ENCODE peak calls at places on chromosomes 3 and 15, in nine cellular contexts. A, F, M, Y, I, Q, W, Z and N are unnamed samples.

GRCh38 chr3:140148824-140149390 is 213.9 kb downstream of the CLSTN2 start:
- DNase-seq in A (no peak), I (no peak), Y (no peak), F (no peak), W (no peak), M (no peak), Q (no peak), Z (no peak), N (no peak)

GRCh38 chr3:170910542-170910941 is 2.1 kb upstream of the EIF5A2 start:
- DNase-seq in M (no peak), I (no peak), F (no peak), W (no peak), Z (no peak), Y (no peak), A (no peak), Q (no peak), N (no peak)

GRCh38 chr3:152445227-152445626 is 176.5 kb downstream of the MBNL1 start:
- DNase-seq in W (no peak), A (no peak), I (no peak), Q (no peak), Z (no peak), M (no peak), F (no peak), Y (no peak), N (no peak)

GRCh38 chr3:36364260-36364659 is 16.0 kb upstream of the STAC start:
- DNase-seq in M (no peak), Z (no peak), F (no peak), Q (no peak), W (no peak), I (no peak), Y (no peak), A (no peak), N (no peak)

GRCh38 chr15:82802497-82802896 is 3.4 kb downstream of the FSD2 start:
- DNase-seq in Z (no peak), Q (no peak), M (no peak), A (no peak), I (no peak), F (no peak), W (no peak), Y (no peak), N (no peak)

GRCh38 chr3:164174049-164174448 is 904.2 kb downstream of the SI start:
- DNase-seq in W (no peak), F (no peak), Y (no peak), I (no peak), Q (no peak), A (no peak), M (no peak), Z (no peak), N (no peak)

GRCh38 chr3:72317491-72317890 is 530.8 kb downstream of the SHQ1 start:
- DNase-seq in A (no peak), Y (no peak), Z (no peak), F (no peak), Q (no peak), I (no peak), W (no peak), M (no peak), N (no peak)

GRCh38 chr3:179309225-179310109 is 13.4 kb upstream of the ZNF639 start:
- DNase-seq in A (no peak), W (no peak), F (no peak), I (no peak), Y (no peak), M (no peak), Q (no peak), Z (no peak), N (no peak)

GRCh38 chr3:154981201-154981600 is 98.9 kb upstream of the MME start:
- DNase-seq in M (no peak), A (no peak), F (no peak), Y (no peak), Q (no peak), I (no peak), W (no peak), Z (no peak), N (peak)

GRCh38 chr15:45268135-45268534 is 16.1 kb downstream of the SLC28A2 start:
- DNase-seq in Z (no peak), F (no peak), Y (no peak), A (no peak), Q (no peak), W (peak), M (no peak), I (no peak), N (no peak)

GRCh38 chr3:138949002-138949418 is 2.0 kb downstream of the FOXL2NB start:
- DNase-seq in M (no peak), A (no peak), I (no peak), W (no peak), F (no peak), Q (no peak), Z (no peak), Y (no peak), N (no peak)

GRCh38 chr3:31906182-31906581 is 74.9 kb downstream of the OSBPL10 start:
- DNase-seq in W (no peak), A (no peak), Q (no peak), I (no peak), Z (no peak), F (no peak), M (no peak), Y (no peak), N (no peak)